ENCODE peak calls at places on chromosomes 11 and 22, in ten cellular contexts. I is HuH-7.5; U is CD8-positive, alpha-beta memory T cell; Q is kidney tubule cell; M is CD4-positive, alpha-beta T cell; L is foreskin fibroblast; F is T47D; N is GM03348; T is HT-29; J is neuronal stem cell. D is an unnamed sample.

GRCh38 chr11:95790933-95791247 is 592 bp downstream of the CEP57 start:
- DNase-seq in I (no peak), L (peak; percentile 25), T (peak; percentile 88), N (peak; percentile 43), M (peak; percentile 40), J (peak; percentile 44), U (peak; percentile 54), F (peak; percentile 23), Q (peak; percentile 63), D (no peak)

GRCh38 chr11:6862961-6863360 is at the start of gene OR10A2:
- DNase-seq in L (peak; percentile 20), U (no peak), J (no peak), F (no peak), I (no peak), T (no peak), N (peak; percentile 4), M (no peak), Q (peak; percentile 5), D (no peak)

GRCh38 chr11:120105576-120105975 is 32.3 kb downstream of the TRIM29 start:
- DNase-seq in M (no peak), N (no peak), L (no peak), J (no peak), Q (no peak), U (no peak), I (no peak), T (no peak), F (no peak), D (no peak)

GRCh38 chr11:120030411-120030810 is 107.5 kb downstream of the TRIM29 start:
- DNase-seq in J (no peak), Q (no peak), N (no peak), U (no peak), T (no peak), M (no peak), I (no peak), L (no peak), F (no peak), D (no peak)

GRCh38 chr22:39405346-39406085 is 5.9 kb downstream of the TAB1 start:
- DNase-seq in N (no peak), L (peak; percentile 68), M (no peak), I (no peak), U (no peak), T (no peak), F (no peak), J (no peak), Q (no peak), D (no peak)

GRCh38 chr22:41994506-41994905 is 4.1 kb upstream of the WBP2NL start:
- DNase-seq in Q (peak; percentile 6), M (no peak), T (no peak), N (no peak), F (no peak), U (no peak), J (no peak), I (no peak), L (no peak), D (no peak)

GRCh38 chr11:91997178-91997577 is 227.4 kb upstream of the FAT3 start:
- DNase-seq in U (no peak), L (no peak), M (no peak), J (no peak), Q (no peak), I (no peak), F (no peak), T (no peak), N (no peak), D (peak; percentile 6)

GRCh38 chr11:12410006-12410728 is 32.8 kb downstream of the PARVA start:
- DNase-seq in J (no peak), Q (no peak), T (peak; percentile 50), I (no peak), N (peak; percentile 50), U (no peak), L (peak; percentile 45), M (no peak), F (no peak), D (no peak)

D was measured in LNCaP clone FGC.